ENCODE peak calls at places on chromosomes 4 and X, in eight cellular contexts. D is right cardiac atrium, N is aorta, T is prostate gland, V is psoas muscle, S is astrocyte of the cerebellum, F is H4, J is endothelial cell. I is an unnamed sample.

GRCh38 chr4:184322328-184323025 is 104.8 kb upstream of the ENPP6 start:
- DNase-seq in N (no peak), S (no peak), F (no peak), V (no peak), D (no peak), T (peak), J (no peak), I (no peak)

GRCh38 chr4:74418063-74418670 is 26.8 kb upstream of the AREG start:
- DNase-seq in T (no peak), J (no peak), S (no peak), V (no peak), D (no peak), N (no peak), F (peak), I (no peak)

GRCh38 chr4:1661695-1662094 is 22.4 kb downstream of the FAM53A start:
- DNase-seq in F (no peak), V (no peak), N (no peak), J (no peak), D (no peak), S (no peak), T (no peak), I (no peak)

GRCh38 chr4:123672987-123673386 is 276.4 kb downstream of the SPRY1 start:
- DNase-seq in T (no peak), S (no peak), V (no peak), D (no peak), J (no peak), F (no peak), N (no peak), I (no peak)

GRCh38 chrX:103791233-103791632 is 14.6 kb downstream of the PLP1 start:
- DNase-seq in N (no peak), J (no peak), T (no peak), V (no peak), D (no peak), S (no peak), F (peak), I (no peak)

GRCh38 chr4:164215113-164215741 is 538.7 kb upstream of the SMIM31 start:
- DNase-seq in F (peak), J (no peak), D (no peak), V (no peak), S (no peak), T (no peak), N (no peak), I (no peak)

GRCh38 chr4:175339100-175339707 is 421.0 kb downstream of the ADAM29 start:
- DNase-seq in V (no peak), F (no peak), N (no peak), J (no peak), D (no peak), S (no peak), T (no peak), I (no peak)

GRCh38 chrX:16335181-16335580 is 167.9 kb downstream of the MAGEB17 start:
- DNase-seq in S (no peak), V (no peak), T (no peak), F (no peak), J (no peak), N (no peak), D (no peak), I (no peak)

GRCh38 chrX:23228950-23229448 is 105.7 kb upstream of the PTCHD1 start:
- DNase-seq in T (no peak), J (peak), N (no peak), F (no peak), S (no peak), D (no peak), V (no peak), I (no peak)

GRCh38 chrX:152733261-152733975 is at the start of the genes CSAG1 and MAGEA12:
- DNase-seq in S (no peak), D (no peak), J (no peak), V (no peak), N (no peak), T (no peak), F (peak), I (no peak)

I was measured in tibial artery.